ENCODE peak calls at places on chromosome 4, in eight cellular contexts. D, Q, P, T, H, F, B and G are unnamed samples.

GRCh38 chr4:154877110-154877760 is 96.2 kb downstream of the RBM46 start:
- DNase-seq in P (peak; percentile 62), H (no peak), Q (no peak), F (no peak), B (no peak), D (peak; percentile 46), T (no peak), G (no peak)

GRCh38 chr4:184003433-184003832 is 98.3 kb downstream of the STOX2 start:
- DNase-seq in H (no peak), D (no peak), Q (no peak), P (no peak), B (no peak), F (no peak), T (no peak), G (no peak)

GRCh38 chr4:69831646-69832325 is 28.2 kb downstream of the SULT1E1 start:
- DNase-seq in H (no peak), T (no peak), D (no peak), F (no peak), B (no peak), Q (no peak), P (no peak), G (no peak)

GRCh38 chr4:124278477-124278876 is 434.1 kb downstream of the ANKRD50 start:
- DNase-seq in P (no peak), T (no peak), B (peak; percentile 54), F (no peak), D (peak; percentile 90), Q (no peak), H (no peak), G (no peak)

GRCh38 chr4:185508162-185508561 is 27.1 kb downstream of the PDLIM3 start:
- DNase-seq in P (no peak), T (no peak), H (no peak), F (no peak), B (no peak), D (no peak), Q (no peak), G (no peak)

GRCh38 chr4:56321246-56321645 is 66.0 kb downstream of the AASDH start:
- DNase-seq in B (no peak), P (no peak), Q (no peak), T (no peak), H (no peak), D (peak; percentile 7), F (no peak), G (no peak)

GRCh38 chr4:174058846-174059245 is 224.6 kb downstream of the FBXO8 start:
- DNase-seq in D (peak; percentile 71), Q (no peak), F (no peak), B (no peak), P (no peak), H (no peak), T (no peak), G (no peak)

GRCh38 chr4:19177616-19178015 is 1074.1 kb upstream of the SLIT2 start:
- DNase-seq in H (no peak), F (no peak), D (peak; percentile 7), T (peak; percentile 10), Q (no peak), B (no peak), P (no peak), G (no peak)

GRCh38 chr4:83282049-83282535 is 2.5 kb downstream of the COQ2 start:
- DNase-seq in T (peak; percentile 52), D (peak; percentile 76), Q (no peak), F (peak; percentile 87), B (no peak), P (peak; percentile 52), H (peak; percentile 18), G (peak; percentile 10)

GRCh38 chr4:158810487-158811215 is 41.8 kb downstream of the FNIP2 start:
- DNase-seq in B (peak; percentile 97), F (peak; percentile 53), P (peak; percentile 36), D (peak; percentile 94), Q (peak; percentile 91), H (no peak), T (peak; percentile 92), G (no peak)

GRCh38 chr4:158812133-158812532 is 43.3 kb downstream of the FNIP2 start:
- DNase-seq in P (no peak), D (no peak), Q (no peak), B (no peak), F (no peak), H (no peak), T (no peak), G (no peak)

GRCh38 chr4:158811216-158811540 is 42.4 kb downstream of the FNIP2 start:
- DNase-seq in B (no peak), H (no peak), P (no peak), D (no peak), F (no peak), T (no peak), Q (no peak), G (no peak)

GRCh38 chr4:158812543-158812942 is 43.7 kb downstream of the FNIP2 start:
- DNase-seq in Q (no peak), F (no peak), P (no peak), D (no peak), B (no peak), T (no peak), H (no peak), G (no peak)

GRCh38 chr4:158811704-158812103 is 42.9 kb downstream of the FNIP2 start:
- DNase-seq in Q (no peak), H (no peak), T (no peak), D (no peak), F (peak; percentile 53), P (no peak), B (no peak), G (peak; percentile 44)
- H3K4me3 ChIP-seq in Q (no peak overlapping the region), H (no peak overlapping the region), T (no peak overlapping the region), D (no peak overlapping the region), F (no peak overlapping the region), P (no peak overlapping the region), B (no peak overlapping the region), G (no peak overlapping the region)

DNA sequence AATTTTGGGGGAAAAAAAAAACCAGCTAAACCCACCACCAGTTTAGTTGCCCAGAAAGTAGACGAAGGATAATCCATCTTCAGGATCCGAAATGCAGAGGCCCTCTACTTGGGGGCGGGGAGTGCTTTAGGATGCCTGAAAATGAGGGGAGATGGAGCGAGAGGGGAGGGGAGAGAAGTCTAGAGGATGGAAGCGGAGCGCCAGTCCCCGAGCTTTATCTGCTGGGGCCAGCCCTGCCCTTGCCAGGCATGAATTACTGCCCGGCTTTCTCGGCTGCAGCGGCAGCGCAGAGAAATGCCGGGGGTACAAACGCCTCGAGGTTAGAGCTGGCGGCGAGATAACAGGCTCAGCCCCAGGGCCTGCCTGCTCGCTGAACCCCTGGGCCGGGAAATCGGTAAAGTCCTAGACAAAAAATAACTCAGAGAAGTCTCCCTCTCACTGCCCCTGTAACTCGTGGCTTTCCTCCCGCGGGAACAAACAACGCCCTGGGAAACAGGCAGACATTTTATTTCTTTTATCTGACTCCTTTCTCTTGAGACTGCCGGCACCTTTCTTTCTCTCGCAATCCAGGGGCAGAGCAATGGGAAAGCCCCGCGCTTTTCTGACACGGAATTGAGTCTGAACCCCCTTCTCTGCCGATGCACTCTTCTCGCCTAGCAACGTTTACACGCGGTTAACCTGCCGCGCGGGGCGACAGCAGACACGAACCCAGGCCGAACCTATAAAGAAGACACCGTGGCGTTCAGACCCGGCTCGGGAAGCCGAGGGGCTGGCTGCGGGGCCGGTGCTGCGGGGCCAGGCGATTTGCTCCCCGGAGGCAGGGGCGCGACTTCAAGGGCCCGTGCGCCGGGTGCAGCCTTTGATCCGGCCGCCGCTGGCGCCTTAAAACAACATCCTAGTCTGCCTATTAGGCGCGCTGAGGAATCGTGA is 3.1 kb upstream of the MSX1 start:
- DNase-seq in P (no peak), H (no peak), T (no peak), D (no peak), F (no peak), B (no peak), Q (peak; percentile 56), G (no peak)
- H3K4me3 ChIP-seq in P (peak overlapping the region; percentile 38), H (peak overlapping the region; percentile 49), T (peak overlapping the region; percentile 43), D (peak overlapping the region; percentile 22), F (no peak overlapping the region), B (no peak overlapping the region), Q (peak overlapping the region; percentile 47), G (peak overlapping the region; percentile 4)

GRCh38 chr4:30725562-30725961 is 5.4 kb downstream of the PCDH7 start:
- DNase-seq in H (no peak), B (no peak), Q (no peak), D (no peak), T (no peak), P (no peak), F (no peak), G (no peak)

GRCh38 chr4:30726090-30726668 is 6.0 kb downstream of the PCDH7 start:
- DNase-seq in Q (no peak), H (no peak), D (no peak), B (no peak), F (no peak), P (no peak), T (no peak), G (no peak)

GRCh38 chr4:30722092-30722915 is 2.1 kb downstream of the PCDH7 start:
- DNase-seq in F (no peak), T (no peak), D (no peak), Q (peak; percentile 66), H (no peak), B (no peak), P (no peak), G (no peak)

GRCh38 chr4:30722916-30723270 is 2.7 kb downstream of the PCDH7 start:
- DNase-seq in P (no peak), B (no peak), D (no peak), F (no peak), T (no peak), H (no peak), Q (peak; percentile 66), G (no peak)

DNA sequence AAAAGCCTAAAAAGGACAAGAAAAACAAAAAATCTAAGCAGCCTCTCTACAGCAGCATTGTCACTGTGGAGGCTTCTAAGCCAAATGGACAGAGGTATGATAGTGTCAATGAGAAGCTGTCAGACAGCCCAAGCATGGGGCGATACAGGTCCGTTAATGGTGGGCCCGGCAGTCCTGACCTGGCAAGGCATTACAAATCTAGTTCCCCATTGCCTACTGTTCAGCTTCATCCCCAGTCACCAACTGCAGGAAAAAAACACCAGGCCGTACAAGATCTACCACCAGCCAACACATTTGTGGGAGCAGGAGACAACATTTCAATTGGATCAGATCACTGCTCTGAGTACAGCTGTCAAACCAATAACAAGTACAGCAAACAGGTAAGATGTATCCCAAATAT is 4.0 kb downstream of the PCDH7 start:
- DNase-seq in B (no peak), T (no peak), Q (no peak), H (no peak), P (no peak), D (no peak), F (no peak), G (no peak)
- H3K4me3 ChIP-seq in B (no peak overlapping the region), T (no peak overlapping the region), Q (peak overlapping the region; percentile 73), H (peak overlapping the region; percentile 77), P (no peak overlapping the region), D (peak overlapping the region; percentile 92), F (no peak overlapping the region), G (peak overlapping the region; percentile 56)

DNA sequence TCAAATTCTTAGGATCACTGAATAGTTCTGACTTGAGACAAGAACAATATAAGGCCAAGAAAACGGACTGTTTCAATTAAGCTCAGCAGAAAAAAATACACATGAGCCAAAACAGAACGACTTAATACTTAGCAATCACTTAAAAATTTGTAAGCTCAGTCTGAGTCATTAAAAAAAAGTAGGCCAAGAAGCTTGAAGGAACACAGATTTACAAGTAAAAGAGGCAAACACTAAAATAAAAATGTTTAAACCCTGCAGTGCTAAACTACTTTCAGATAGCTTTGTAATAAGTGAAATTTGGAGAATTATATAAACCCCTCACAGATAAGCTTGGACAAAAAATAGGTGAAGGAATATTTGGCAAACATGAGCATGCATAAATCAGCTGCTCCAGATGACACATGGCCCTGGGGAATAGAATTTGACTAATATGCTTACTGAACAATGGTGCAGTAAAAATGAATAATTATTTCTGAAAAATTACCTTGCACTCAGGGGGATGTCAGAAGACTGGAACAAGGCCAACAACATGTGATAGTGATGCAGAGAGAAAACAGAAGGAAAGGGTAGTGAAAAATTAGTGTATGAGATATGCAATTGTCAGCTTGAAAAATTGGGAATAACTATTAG is 49.6 kb downstream of the LNX1 start:
- DNase-seq in H (no peak), Q (no peak), F (no peak), B (peak; percentile 95), D (peak; percentile 88), T (peak; percentile 78), P (no peak), G (no peak)
- H3K4me3 ChIP-seq in H (no peak overlapping the region), Q (no peak overlapping the region), F (no peak overlapping the region), B (no peak overlapping the region), D (no peak overlapping the region), T (no peak overlapping the region), P (no peak overlapping the region), G (no peak overlapping the region)